ENCODE peak calls at places on chromosomes 2 and 18, in four cellular contexts. G, A, J and F are unnamed samples.

GRCh38 chr2:189506514-189506976 is 65.3 kb downstream of the WDR75 start:
- DNase-seq in G (peak; percentile 41), A (no peak), J (peak; percentile 41), F (no peak)

GRCh38 chr18:12745095-12745820 is 42.4 kb downstream of the PSMG2 start:
- DNase-seq in G (no peak), A (no peak), J (no peak), F (no peak)

GRCh38 chr2:221429741-221430491 is 142.2 kb downstream of the EPHA4 start:
- DNase-seq in G (peak; percentile 29), A (no peak), J (peak; percentile 21), F (no peak)

GRCh38 chr2:58938988-58939387 is 697.9 kb upstream of the FANCL start:
- DNase-seq in G (no peak), A (no peak), J (no peak), F (no peak)

GRCh38 chr2:69375494-69376353 is 11.3 kb downstream of the GFPT1 start:
- DNase-seq in G (peak; percentile 60), A (no peak), J (peak; percentile 61), F (no peak)

GRCh38 chr2:18589354-18589753 is at the start of gene NT5C1B:
- DNase-seq in G (no peak), A (no peak), J (no peak), F (no peak)

GRCh38 chr2:143928613-143929012 is 591.3 kb downstream of the ZEB2 start:
- DNase-seq in G (no peak), A (no peak), J (no peak), F (no peak)

GRCh38 chr2:9331704-9332103 is 91.6 kb downstream of the ITGB1BP1 start:
- DNase-seq in G (peak; percentile 76), A (no peak), J (peak; percentile 73), F (no peak)

GRCh38 chr2:111194835-111195621 is 74.3 kb downstream of the BCL2L11 start:
- DNase-seq in G (no peak), A (no peak), J (no peak), F (no peak)

DNA sequence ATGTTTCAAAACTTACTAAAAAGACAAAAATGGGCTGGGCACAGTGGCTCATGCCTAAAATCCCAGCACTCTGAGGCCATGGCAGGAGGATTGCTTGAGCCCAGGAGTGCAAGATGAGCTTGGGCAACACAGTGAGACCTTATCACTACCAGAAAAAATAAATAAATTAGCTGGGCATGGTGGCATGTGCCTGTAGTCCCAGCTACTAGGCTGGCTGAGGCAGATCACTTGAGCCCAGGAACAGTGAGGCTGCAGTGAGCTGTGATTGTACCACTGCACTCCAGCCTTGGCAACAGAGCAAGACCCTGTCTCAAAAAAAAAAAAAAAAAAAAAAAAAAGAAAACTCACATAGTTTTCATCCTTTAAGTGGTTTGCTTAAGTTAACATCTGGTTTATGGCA is 6.4 kb downstream of the TSPYL6 start:
- DNase-seq in G (no peak), A (no peak), J (no peak), F (no peak)
- TF ChIP-seq CTCF in G (no peak), A (no peak), J (no peak), F (no peak)

DNA sequence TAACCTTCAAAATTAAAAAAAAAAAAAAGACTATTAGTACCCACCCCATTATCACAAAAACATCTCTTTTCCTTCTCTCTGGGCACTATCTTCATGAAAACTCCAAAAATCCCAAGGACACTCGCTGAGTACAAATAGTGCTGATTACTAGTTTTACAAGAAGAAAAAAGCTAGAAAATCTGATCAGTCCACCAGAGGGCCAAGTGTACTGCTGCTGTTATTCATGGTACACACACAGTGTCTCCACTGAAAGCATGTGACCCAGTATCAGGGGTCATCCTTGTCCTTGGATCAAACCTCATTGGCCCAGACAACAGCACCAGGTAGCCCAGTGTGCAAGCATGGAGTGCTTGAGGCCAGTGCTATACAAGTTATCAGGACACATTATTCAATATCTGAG is 382.7 kb upstream of the KLHL29 start:
- DNase-seq in G (no peak), A (no peak), J (no peak), F (no peak)
- TF ChIP-seq CTCF in G (no peak), A (peak; percentile 49), J (no peak), F (no peak)

GRCh38 chr2:234587341-234588053 is 90.6 kb upstream of the ARL4C start:
- DNase-seq in G (no peak), A (no peak), J (no peak), F (no peak)
- TF ChIP-seq CTCF in G (no peak), A (no peak), J (no peak), F (no peak)

DNA sequence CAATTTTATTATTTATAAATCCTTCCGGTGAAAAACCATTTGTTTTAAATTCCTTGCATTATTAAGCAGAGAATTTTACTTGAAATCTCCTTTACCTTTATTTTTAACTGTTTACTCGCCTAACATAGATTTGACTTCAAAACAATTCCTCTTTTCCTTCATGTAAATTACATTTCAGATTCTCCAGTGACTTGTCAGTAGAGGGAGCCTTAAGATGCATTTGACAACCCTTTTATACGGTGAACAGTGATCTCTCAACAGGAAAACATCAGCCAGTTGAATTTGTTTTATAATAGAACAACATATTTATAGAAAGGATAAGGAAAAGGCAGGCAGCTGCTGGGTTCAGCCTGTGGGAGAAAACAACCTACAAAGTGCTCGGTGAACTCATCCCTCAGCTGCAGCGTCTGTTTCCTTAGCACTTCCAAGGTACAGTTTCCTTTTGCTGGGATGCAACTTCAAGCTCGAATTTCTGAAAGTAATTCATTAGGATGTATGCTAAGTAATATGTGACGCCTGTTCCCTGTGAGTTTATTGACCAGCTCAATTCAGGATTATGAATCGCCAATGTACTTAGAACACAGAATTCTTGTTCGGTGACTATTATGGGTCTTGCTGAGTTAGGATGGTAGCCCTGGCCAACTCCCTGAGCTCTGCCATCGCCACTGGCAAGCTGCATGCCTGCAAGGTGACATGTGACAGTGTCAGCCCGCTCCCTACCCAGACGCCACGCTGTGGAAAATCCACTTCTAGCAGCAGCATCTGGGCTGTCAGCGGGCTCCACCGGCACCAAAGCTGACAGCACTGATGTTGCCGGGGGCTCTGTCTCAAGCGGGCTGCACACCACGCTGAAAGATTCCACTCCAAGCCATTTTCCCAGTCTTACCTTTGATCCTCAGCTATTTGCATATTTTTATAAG is 100.9 kb downstream of the MYT1L start:
- DNase-seq in G (no peak), A (no peak), J (no peak), F (no peak)
- TF ChIP-seq CTCF in G (no peak), A (peak; percentile 38), J (no peak), F (no peak)

GRCh38 chr2:167550448-167550847 is 662.2 kb downstream of the XIRP2 start:
- DNase-seq in G (peak; percentile 14), A (no peak), J (peak; percentile 44), F (no peak)
- TF ChIP-seq CTCF in G (peak; percentile 54), A (peak; percentile 58), J (peak; percentile 59), F (no peak)

GRCh38 chr2:55620123-55620779 is 2.8 kb upstream of the PPP4R3B start:
- DNase-seq in G (peak; percentile 16), A (no peak), J (peak; percentile 31), F (no peak)
- TF ChIP-seq CTCF in G (peak; percentile 58), A (peak; percentile 49), J (peak; percentile 46), F (no peak)

GRCh38 chr2:223922308-223922707 is 22.8 kb downstream of the WDFY1 start:
- DNase-seq in G (no peak), A (no peak), J (no peak), F (no peak)

GRCh38 chr2:223916181-223916900 is 28.8 kb downstream of the WDFY1 start:
- DNase-seq in G (no peak), A (no peak), J (no peak), F (no peak)

GRCh38 chr2:223921204-223921603 is 23.9 kb downstream of the WDFY1 start:
- DNase-seq in G (no peak), A (no peak), J (no peak), F (no peak)

GRCh38 chr2:223918671-223919134 is 26.4 kb downstream of the WDFY1 start:
- DNase-seq in G (no peak), A (no peak), J (no peak), F (no peak)

DNA sequence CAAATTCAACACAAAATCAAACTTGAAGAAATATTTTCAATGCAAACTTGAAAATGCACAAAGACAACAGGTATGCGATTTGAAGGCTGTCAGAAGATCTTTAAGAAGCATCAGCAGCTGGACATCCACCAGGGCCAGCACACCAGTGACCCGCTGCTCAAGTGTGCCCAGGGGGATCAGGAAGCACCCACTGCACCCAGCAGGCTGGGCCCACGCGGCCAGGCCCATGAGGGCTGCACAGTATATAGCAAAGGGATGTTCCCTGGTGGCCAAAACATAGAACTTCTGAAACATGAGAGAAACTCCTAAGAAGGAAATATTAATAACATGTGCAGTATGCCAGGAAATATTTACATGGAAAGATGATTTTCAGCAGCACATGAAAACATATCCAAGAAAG is 25.0 kb downstream of the WDFY1 start:
- DNase-seq in G (no peak), A (no peak), J (no peak), F (no peak)
- TF ChIP-seq CTCF in G (no peak), A (no peak), J (no peak), F (no peak)

DNA sequence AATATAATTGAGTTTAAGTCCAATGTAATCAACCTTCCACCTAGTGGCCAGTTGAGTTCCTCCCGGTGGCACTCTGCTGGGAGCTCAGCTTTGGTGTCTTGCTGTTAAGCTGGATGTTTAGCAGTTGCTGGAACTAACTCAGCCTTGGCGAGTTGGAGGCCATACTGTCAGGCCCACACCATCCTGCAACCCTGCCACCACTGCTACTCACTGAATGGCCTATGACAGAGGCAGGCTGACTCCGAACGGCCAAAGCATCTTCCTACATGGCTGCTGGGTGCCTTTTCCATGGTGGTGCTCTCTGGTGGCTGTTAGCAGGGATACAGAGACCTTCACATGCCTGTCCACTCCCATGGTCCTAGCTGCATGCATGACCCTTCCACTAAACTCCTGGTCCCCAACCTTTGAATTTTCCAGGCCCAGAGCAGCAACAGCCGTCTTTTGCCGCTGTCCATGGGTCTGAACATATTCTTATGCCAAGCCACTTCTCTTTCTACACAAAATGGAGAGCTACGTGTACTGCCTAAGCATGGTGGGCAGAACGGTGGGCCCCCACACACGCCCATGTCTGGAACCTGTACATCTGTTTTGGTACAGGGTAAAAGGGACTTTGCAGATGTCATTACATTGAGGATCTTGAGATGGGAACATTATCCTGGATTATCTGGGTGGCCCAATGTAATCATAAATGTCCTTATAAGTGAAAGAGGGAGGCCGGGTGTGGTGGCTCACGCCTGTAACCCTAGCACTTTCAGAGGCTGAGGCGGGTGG is 15.0 kb upstream of the TRAF3IP1 start:
- DNase-seq in G (no peak), A (no peak), J (no peak), F (no peak)
- TF ChIP-seq CTCF in G (peak; percentile 29), A (peak; percentile 43), J (peak; percentile 23), F (no peak)

DNA sequence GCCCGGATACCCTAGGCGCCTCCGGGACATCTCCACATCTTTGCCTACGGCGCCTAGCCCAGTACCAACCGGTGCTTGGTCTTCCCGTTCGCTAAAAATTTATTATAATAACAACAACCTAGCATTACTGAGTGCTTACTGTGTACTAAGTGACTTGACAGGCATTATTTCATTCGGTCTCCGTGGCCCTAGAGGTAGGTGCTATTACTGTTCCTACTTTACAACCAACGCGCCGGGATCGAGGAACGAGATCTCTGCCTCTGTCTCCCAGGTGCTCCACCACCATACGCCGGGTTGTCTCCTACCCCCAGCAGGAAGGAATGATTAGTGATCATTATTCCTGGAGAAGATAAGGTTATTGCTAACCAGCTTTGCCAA is 657 bp upstream of the BIN1 start:
- DNase-seq in G (peak; percentile 24), A (no peak), J (peak; percentile 38), F (no peak)
- TF ChIP-seq CTCF in G (peak; percentile 1), A (peak; percentile 48), J (peak; percentile 16), F (peak; percentile 11)